ENCODE peak calls at places on chromosomes 3 and 15, in four cellular contexts. F, D, P and M are unnamed samples.
A peak's percentile ranks its signal among the peaks of the same experiment; 100 is the strongest.

GRCh38 chr3:117997201-117998049 is 1037.2 kb downstream of the IGSF11 start:
- DNase-seq in D (peak; percentile 13), P (peak; percentile 92), F (peak; percentile 15), M (peak; percentile 3)

GRCh38 chr3:64437126-64437525 is 211.9 kb upstream of the PRICKLE2 start:
- DNase-seq in P (no peak), D (no peak), F (no peak), M (no peak)

GRCh38 chr3:195250473-195251251 is 20.3 kb downstream of the XXYLT1 start:
- DNase-seq in D (no peak), P (no peak), F (no peak), M (no peak)

GRCh38 chr15:41671656-41672636 is 11.7 kb downstream of the MGA start:
- DNase-seq in P (no peak), D (no peak), F (no peak), M (no peak)

GRCh38 chr3:31541102-31541501 is 8.4 kb downstream of the STT3B start:
- DNase-seq in P (no peak), D (no peak), F (no peak), M (no peak)

GRCh38 chr3:190586631-190587000 is 72.7 kb downstream of the IL1RAP start:
- DNase-seq in D (no peak), P (no peak), F (peak; percentile 52), M (no peak)

GRCh38 chr3:78736863-78737262 is 1030.9 kb downstream of the ROBO1 start:
- DNase-seq in D (no peak), P (no peak), F (no peak), M (peak; percentile 85)

GRCh38 chr3:193832833-193833413 is 239.9 kb downstream of the OPA1 start:
- DNase-seq in F (no peak), P (no peak), D (no peak), M (no peak)

GRCh38 chr15:90318591-90318990 is 33.5 kb upstream of the ZNF774 start:
- DNase-seq in D (no peak), F (no peak), P (no peak), M (no peak)

GRCh38 chr3:126424751-126425150 is 30.0 kb downstream of the CFAP100 start:
- DNase-seq in D (no peak), F (no peak), P (no peak), M (no peak)

DNA sequence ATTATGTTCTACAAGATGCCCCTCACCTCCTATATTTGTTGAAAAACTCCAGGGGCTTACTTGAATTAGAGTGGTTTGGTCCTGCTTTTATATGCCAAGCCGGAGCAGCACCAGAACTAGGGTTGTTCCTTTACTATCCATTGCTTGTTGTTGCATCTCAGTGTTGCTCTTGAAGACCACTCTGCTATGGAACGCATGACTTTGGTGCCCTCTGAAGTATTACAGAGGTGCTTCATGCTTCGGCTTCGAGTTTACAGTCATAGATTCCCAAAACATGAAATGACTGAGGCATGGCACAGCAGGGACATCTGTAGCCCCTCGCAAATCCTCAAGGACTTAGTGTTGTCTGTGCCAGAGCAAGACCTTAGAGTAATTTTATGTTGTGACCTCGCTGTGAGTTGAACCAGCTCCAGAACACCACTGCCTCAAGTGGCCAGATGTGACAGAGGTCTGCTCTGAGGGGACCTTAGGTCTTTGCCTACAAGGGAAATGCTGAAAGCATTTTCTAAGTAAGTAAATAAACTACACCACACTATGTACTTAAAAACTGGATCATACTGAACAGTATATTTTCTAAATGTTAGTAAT is 67.2 kb upstream of the SIAH2 start:
- DNase-seq in D (peak; percentile 30), P (no peak), F (peak; percentile 15), M (no peak)
- TF ChIP-seq EGR1 in D (no peak), P (no peak), F (no peak), M (no peak)

DNA sequence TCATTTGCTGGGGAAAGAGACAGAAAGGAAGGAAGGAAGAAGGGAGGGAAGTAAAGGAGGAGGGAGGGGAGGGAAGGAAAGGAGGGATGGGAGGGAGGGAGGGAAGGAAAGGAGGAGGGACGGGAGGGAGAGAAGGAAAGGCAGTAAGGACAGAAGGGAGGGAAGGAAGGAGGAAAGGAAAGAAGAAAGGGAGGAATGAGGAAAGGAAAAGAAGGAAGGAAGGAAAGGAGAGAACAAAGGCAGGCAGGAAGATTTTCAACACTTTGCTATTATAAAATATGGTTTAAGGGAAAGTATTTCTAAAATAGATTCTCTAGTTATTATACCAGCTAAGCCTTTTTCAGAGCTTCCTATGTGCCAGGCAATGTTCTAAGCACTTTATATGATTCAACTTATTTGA is 278.0 kb upstream of the LYSMD4 start:
- DNase-seq in F (no peak), P (no peak), D (no peak), M (no peak)
- TF ChIP-seq EGR1 in F (no peak), P (no peak), D (no peak), M (no peak)

DNA sequence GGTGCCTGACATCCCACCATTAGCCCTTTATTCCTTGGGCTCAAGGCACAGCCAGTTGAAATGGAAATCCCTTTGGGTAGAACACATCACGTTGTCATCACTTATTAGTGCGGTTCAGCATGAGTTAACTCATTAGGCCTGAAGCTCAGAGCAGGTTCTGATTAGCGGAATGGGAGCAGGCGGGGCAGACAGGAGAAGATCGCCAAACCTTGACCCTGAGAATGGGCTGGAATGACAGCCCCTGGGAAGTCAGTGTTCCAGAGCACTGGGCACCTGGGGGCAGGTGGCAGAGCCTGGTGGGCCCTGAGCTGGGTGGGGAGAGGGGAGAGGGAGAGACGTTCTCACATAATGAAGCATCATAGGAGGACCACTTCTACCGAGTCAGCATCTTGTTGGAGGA is 5.8 kb downstream of the ITGA11 start:
- DNase-seq in P (no peak), D (no peak), F (no peak), M (no peak)
- TF ChIP-seq EGR1 in P (no peak), D (no peak), F (no peak), M (no peak)

GRCh38 chr3:184907941-184908649 is 96.1 kb downstream of the VPS8 start:
- DNase-seq in D (no peak), P (no peak), F (no peak), M (no peak)
- TF ChIP-seq EGR1 in D (no peak), P (no peak), F (no peak), M (no peak)

DNA sequence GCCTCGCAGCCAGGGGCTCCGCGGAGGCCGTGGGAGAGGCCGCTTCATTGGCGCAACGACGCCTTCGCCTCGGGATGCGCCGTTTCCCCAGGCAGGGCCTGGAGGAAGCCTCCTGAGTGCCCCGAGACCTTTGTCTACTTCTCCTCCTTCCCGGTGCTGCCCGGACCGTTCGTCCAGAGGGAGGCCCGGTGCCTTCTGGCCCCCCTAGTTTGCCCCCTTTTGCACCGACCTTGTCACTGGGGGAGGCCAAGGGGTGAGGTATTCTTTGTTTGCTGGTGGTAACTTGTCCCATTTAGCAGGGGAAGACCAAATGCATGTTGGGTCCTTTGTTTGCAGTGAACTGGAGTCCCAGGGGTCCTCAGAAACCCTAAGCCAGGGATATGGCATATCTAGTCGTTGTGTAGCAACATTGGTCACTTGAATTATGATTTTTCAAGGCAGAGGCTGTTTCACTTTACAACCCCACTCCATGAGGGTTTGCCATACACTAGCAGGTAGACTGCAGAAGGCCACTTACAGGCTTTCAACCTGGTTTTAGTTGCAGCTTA is 614 bp downstream of the DHX30 start:
- DNase-seq in P (no peak), F (no peak), D (no peak), M (no peak)
- TF ChIP-seq EGR1 in P (no peak), F (no peak), D (peak; percentile 84), M (no peak)

DNA sequence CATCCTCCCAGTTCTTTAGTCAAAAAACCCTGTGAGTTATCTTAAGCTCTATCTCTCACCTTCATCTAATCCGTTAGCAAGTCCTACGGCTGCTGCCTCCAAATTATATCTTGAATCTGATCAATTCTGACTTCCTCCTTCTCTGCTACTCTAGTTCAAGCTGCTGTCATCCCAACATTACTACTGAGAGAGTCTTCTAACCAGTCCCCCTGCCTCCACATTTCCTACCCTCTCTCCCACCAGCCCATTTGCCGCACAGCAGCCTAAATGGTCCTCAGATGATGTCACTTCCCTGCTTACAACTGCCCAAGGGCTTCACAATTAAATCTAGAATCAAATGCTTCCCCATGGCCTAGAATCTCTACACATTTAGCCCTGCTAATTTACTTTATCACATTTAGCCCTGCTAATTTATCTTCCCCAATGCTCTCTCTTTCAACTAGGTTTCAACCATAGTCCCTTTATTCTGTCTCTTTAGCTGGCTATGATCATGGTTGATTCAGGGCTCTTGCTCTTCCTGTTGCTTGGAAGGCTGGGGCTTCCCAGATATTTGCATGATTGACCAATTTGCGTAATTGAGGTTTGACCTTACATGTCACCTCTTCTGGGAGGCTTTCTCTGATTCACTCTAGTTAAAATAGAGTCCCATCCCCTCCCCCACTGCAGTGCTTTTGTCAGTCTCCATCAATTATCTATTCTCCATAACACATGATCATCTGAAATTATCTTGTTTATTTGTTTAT is 11.0 kb upstream of the ARL14 start:
- DNase-seq in F (no peak), D (no peak), P (no peak), M (peak; percentile 74)
- TF ChIP-seq EGR1 in F (no peak), D (no peak), P (no peak), M (no peak)

GRCh38 chr15:70503073-70503745 is 260.1 kb downstream of the UACA start:
- DNase-seq in F (no peak), P (no peak), D (no peak), M (no peak)
- TF ChIP-seq EGR1 in F (no peak), P (no peak), D (no peak), M (no peak)